ENCODE peak calls at places on chromosomes 12 and 14, in seven cellular contexts. R is HL-60, B is AG09309, S is astrocyte of the spinal cord, F is lung, C is heart left ventricle, D is GM12864. M is an unnamed sample.

GRCh38 chr12:124395986-124396385 is 101.1 kb downstream of the RFLNA start:
- DNase-seq in R (no peak), S (no peak), D (no peak), B (no peak), F (no peak), C (no peak), M (no peak)

GRCh38 chr14:90649096-90649495 is 167.1 kb downstream of the TTC7B start:
- DNase-seq in C (no peak), S (peak; percentile 81), B (no peak), D (no peak), F (no peak), R (no peak), M (no peak)

GRCh38 chr14:105507247-105507646 is 16.2 kb downstream of the TEDC1 start:
- DNase-seq in F (no peak), D (no peak), B (no peak), C (no peak), R (no peak), S (no peak), M (no peak)

GRCh38 chr14:58488550-58488949 is 61.0 kb downstream of the KIAA0586 start:
- DNase-seq in B (no peak), F (no peak), R (peak; percentile 2), S (peak; percentile 48), D (no peak), C (no peak), M (peak; percentile 46)

GRCh38 chr12:101207086-101207780 is 2.8 kb downstream of the SLC5A8 start:
- DNase-seq in B (no peak), F (no peak), D (no peak), C (no peak), R (no peak), S (no peak), M (no peak)

GRCh38 chr12:29743801-29744200 is 39.9 kb downstream of the TMTC1 start:
- DNase-seq in S (peak; percentile 65), F (no peak), R (no peak), C (no peak), D (no peak), B (no peak), M (no peak)

GRCh38 chr12:12719496-12719895 is 2.3 kb downstream of the CDKN1B start:
- DNase-seq in R (peak; percentile 68), C (no peak), F (no peak), S (peak; percentile 29), D (no peak), B (no peak), M (peak; percentile 77)

GRCh38 chr12:107564946-107565345 is 120.7 kb upstream of the PWP1 start:
- DNase-seq in B (no peak), R (no peak), S (no peak), D (no peak), C (no peak), F (no peak), M (no peak)

GRCh38 chr12:113889076-113889475 is 77.0 kb downstream of the RBM19 start:
- DNase-seq in R (no peak), B (peak; percentile 21), D (no peak), F (no peak), C (no peak), S (peak; percentile 28), M (no peak)

GRCh38 chr14:29788093-29788492 is 139.6 kb downstream of the PRKD1 start:
- DNase-seq in B (no peak), F (no peak), D (no peak), R (no peak), C (no peak), S (no peak), M (no peak)

GRCh38 chr14:30874120-30874998 is at the start of gene COCH:
- DNase-seq in R (peak; percentile 42), C (peak; percentile 18), S (no peak), B (no peak), D (no peak), F (no peak), M (no peak)
- TF ChIP-seq CTCF in R (peak; percentile 4), C (peak; percentile 46), S (peak; percentile 27), B (no peak), D (peak; percentile 46), F (no peak), M (peak; percentile 43)

GRCh38 chr14:82447586-82447985 is 913.9 kb upstream of the SEL1L start:
- DNase-seq in F (no peak), B (no peak), S (no peak), R (no peak), C (no peak), D (no peak), M (no peak)
- TF ChIP-seq CTCF in F (no peak), B (no peak), S (no peak), R (no peak), C (no peak), D (no peak), M (no peak)

GRCh38 chr14:71932229-71932951 is at the start of gene RGS6:
- DNase-seq in R (no peak), S (no peak), F (peak; percentile 29), D (no peak), C (peak; percentile 27), B (no peak), M (no peak)
- TF ChIP-seq CTCF in R (no peak), S (peak; percentile 1), F (no peak), D (peak; percentile 63), C (peak; percentile 34), B (no peak), M (no peak)

GRCh38 chr12:79935021-79935623 is at the start of gene PPP1R12A:
- DNase-seq in R (peak; percentile 96), F (peak; percentile 97), B (peak; percentile 89), C (peak; percentile 98), D (peak; percentile 87), S (peak; percentile 99), M (peak; percentile 94)
- TF ChIP-seq CTCF in R (no peak), F (no peak), B (no peak), C (peak; percentile 33), D (no peak), S (no peak), M (no peak)

DNA sequence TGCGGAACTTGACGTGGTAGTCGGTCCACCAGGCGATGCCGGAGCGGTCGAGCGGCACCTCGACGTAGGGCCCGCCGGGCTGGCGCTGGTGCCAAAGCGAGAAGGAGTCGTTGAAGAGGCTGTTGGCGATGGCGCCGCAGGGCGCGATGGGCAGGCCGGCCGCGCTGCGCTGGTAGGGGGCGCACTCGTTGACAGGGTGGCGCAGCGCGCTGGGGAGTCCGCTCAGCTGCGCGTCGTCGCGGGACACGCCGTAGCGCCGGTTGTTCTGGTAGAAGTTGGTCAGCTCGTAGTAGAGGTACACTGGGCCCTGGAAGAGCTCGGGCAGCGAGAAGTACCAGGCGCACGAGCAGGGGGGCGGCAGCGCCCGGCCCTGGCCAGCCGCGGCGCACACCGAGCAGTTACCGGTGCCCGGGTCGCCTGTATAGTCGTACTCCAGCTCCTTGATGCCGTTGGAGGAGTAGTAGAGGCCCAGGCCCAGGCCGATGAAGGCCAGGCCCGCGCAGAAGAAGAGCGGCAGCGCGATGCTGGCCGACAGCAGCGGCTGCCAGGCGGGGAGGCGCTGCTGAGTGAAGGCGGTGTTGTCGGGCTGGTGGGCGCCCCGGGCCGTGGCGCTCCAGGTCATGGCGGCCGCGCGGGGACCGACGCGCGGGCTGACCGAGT is 482 bp downstream of the TMEM30B start:
- DNase-seq in F (peak; percentile 74), R (no peak), C (peak; percentile 57), B (no peak), S (peak; percentile 38), D (no peak), M (no peak)
- TF ChIP-seq CTCF in F (peak; percentile 8), R (no peak), C (peak; percentile 65), B (peak; percentile 15), S (peak; percentile 28), D (peak; percentile 49), M (peak; percentile 46)

GRCh38 chr12:10607885-10608458 is 5.4 kb downstream of the MAGOHB start:
- DNase-seq in S (peak; percentile 29), C (no peak), B (no peak), F (no peak), D (no peak), R (no peak), M (no peak)
- TF ChIP-seq CTCF in S (peak; percentile 46), C (peak; percentile 17), B (peak; percentile 48), F (no peak), D (no peak), R (no peak), M (no peak)

GRCh38 chr14:38197001-38197760 is 10.5 kb upstream of the SSTR1 start:
- DNase-seq in R (no peak), F (no peak), S (peak; percentile 22), D (no peak), B (no peak), C (no peak), M (no peak)
- TF ChIP-seq CTCF in R (no peak), F (peak; percentile 12), S (peak; percentile 47), D (no peak), B (peak; percentile 30), C (peak; percentile 65), M (peak; percentile 49)

GRCh38 chr14:102804858-102805257 is 27.6 kb downstream of the TRAF3 start:
- DNase-seq in D (no peak), F (no peak), B (no peak), S (no peak), C (no peak), R (no peak), M (no peak)

GRCh38 chr14:102806447-102806846 is 29.2 kb downstream of the TRAF3 start:
- DNase-seq in S (no peak), R (no peak), C (no peak), F (no peak), B (no peak), D (no peak), M (no peak)

GRCh38 chr14:102803139-102803538 is 25.9 kb downstream of the TRAF3 start:
- DNase-seq in D (no peak), R (no peak), S (no peak), C (no peak), B (no peak), F (no peak), M (no peak)

GRCh38 chr14:102805454-102805891 is 28.2 kb downstream of the TRAF3 start:
- DNase-seq in F (no peak), B (peak; percentile 10), R (no peak), C (no peak), D (no peak), S (peak; percentile 81), M (no peak)

DNA sequence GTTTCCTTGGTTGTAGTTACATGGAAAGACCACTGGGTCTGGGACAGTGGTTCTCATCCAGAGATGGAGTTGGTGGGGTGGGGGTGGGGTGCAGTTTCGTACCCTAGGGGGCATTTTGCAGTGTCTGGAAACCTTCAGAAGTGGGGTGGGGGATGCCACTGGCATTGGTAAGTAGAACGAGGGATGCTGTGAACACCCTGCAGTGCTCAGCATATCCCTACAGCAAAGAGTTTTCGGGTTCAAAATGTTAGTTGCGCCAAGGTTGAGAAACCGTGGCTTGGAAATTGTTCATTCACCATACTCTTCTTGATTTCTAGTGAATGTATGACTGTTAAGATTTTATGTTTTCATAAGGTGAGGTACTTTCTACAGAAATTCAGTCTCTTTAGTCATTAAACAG is 28.7 kb downstream of the TRAF3 start:
- DNase-seq in C (no peak), S (no peak), R (no peak), D (no peak), F (no peak), B (no peak), M (no peak)
- TF ChIP-seq CTCF in C (no peak), S (peak; percentile 21), R (no peak), D (peak; percentile 14), F (no peak), B (no peak), M (no peak)

GRCh38 chr14:33676135-33676566 is 274.7 kb downstream of the EGLN3 start:
- DNase-seq in F (no peak), C (peak; percentile 29), R (peak; percentile 4), S (peak; percentile 70), B (no peak), D (no peak), M (no peak)
- TF ChIP-seq CTCF in F (no peak), C (peak; percentile 53), R (no peak), S (peak; percentile 71), B (peak; percentile 56), D (peak; percentile 27), M (no peak)

M was measured in CD14-positive monocyte.